ENCODE peak calls at places on chromosomes 6 and 20, in four cellular contexts. H is GM12878, R is upper lobe of right lung, F is lung. G is an unnamed sample. For H3K4me1, the result is how much of the 10 kb centered on the place peaks cover.

GRCh38 chr6:141470810-141471209 is 661.9 kb upstream of the GJE1 start:
- ATAC-seq in H (no peak), R (no peak), F (no peak), G (no peak)

GRCh38 chr20:20096421-20096820 is 44.1 kb downstream of the CFAP61 start:
- ATAC-seq in H (no peak), R (no peak), F (no peak), G (no peak)

GRCh38 chr6:44569131-44569530 is 181.6 kb downstream of the CDC5L start:
- ATAC-seq in H (no peak), R (no peak), F (no peak), G (no peak)

GRCh38 chr6:74967821-74968220 is 238.0 kb downstream of the COL12A1 start:
- ATAC-seq in H (no peak), R (peak), F (no peak), G (no peak)

GRCh38 chr20:25237610-25238318 is 10.1 kb upstream of the PYGB start:
- ATAC-seq in H (peak), R (peak), F (peak), G (peak)

GRCh38 chr20:62482970-62483369 is 7.2 kb upstream of the GATA5 start:
- ATAC-seq in H (no peak), R (no peak), F (no peak), G (no peak)

GRCh38 chr20:64009811-64010387 is 26.1 kb upstream of the C20orf204 start:
- ATAC-seq in H (no peak), R (no peak), F (no peak), G (no peak)

GRCh38 chr6:106637718-106638341 is 8.5 kb downstream of the QRSL1 start:
- ATAC-seq in H (peak), R (peak), F (no peak), G (no peak)

DNA sequence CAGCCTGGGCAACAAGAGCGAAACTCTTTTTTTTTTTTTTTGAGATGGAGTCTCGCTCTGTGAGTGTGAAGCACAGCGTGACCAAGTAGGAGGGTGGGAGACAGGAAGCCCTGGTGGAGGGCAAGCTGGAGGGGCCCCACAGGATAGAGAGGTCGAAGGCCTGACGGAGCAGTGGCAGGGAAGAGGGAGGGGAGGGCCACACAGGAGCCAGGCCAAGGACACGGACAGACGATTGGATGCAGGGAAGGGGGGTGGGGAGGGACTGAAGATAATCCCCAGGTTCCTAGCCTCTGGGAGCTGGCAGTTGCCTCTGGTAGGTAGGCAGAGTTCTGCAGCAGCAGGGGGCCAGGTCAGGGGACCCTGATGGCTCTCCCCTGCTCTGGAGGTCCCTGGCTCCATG is 10.8 kb upstream of the GUCA1A start:
- ATAC-seq in H (no peak), R (no peak), F (no peak), G (no peak)
- H3K4me1 ChIP-seq in H (under half), R (under half), F (under half), G (under half)

GRCh38 chr6:14786455-14786854 is 459.4 kb upstream of the JARID2 start:
- ATAC-seq in H (peak), R (no peak), F (no peak), G (no peak)
- H3K4me3 ChIP-seq in H (no peak), R (no peak), F (no peak), G (no peak)

GRCh38 chr6:9412951-9413559 is 977.7 kb upstream of the SLC35B3 start:
- ATAC-seq in H (peak), R (peak), F (no peak), G (no peak)
- TF ChIP-seq CTCF in H (peak), R (peak), F (no peak), G (no peak)

GRCh38 chr20:44988772-44989171 is 22.5 kb downstream of the STK4 start:
- ATAC-seq in H (no peak), R (no peak), F (no peak), G (no peak)
- H3K4me1 ChIP-seq in H (under half), R (under half), F (under half), G (under half)

DNA sequence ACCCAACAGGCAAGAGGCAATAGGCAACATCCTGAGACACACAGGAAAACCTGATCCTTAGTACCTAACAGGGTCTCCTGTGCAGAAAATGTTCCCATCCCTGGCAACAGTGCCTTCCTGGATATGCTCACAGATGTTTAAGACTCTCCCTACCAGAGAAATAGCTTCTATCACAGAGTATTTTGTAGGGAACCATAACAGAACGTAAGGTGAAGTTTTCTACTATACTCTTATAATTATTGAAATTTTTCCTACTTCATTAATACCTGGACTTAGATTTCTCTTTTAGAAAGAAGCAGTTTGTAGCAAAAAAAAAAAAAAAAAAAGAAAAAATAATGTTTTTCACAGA is 33.5 kb upstream of the LGSN start:
- ATAC-seq in H (no peak), R (no peak), F (no peak), G (no peak)
- H3K4me3 ChIP-seq in H (peak), R (no peak), F (no peak), G (no peak)

GRCh38 chr6:40192516-40192915 is 258.3 kb upstream of the MOCS1 start:
- ATAC-seq in H (no peak), R (no peak), F (no peak), G (no peak)
- TF ChIP-seq CTCF in H (no peak), R (no peak), F (no peak), G (no peak)

GRCh38 chr6:158572653-158573541 is 13.0 kb downstream of the TMEM181 start:
- ATAC-seq in H (no peak), R (no peak), F (no peak), G (no peak)

GRCh38 chr6:158569036-158569435 is 9.1 kb downstream of the TMEM181 start:
- ATAC-seq in H (no peak), R (no peak), F (no peak), G (no peak)

GRCh38 chr6:158571826-158572652 is 12.1 kb downstream of the TMEM181 start:
- ATAC-seq in H (peak), R (peak), F (peak), G (no peak)

GRCh38 chr6:158568549-158568948 is 8.7 kb downstream of the TMEM181 start:
- ATAC-seq in H (no peak), R (no peak), F (no peak), G (no peak)

GRCh38 chr6:158570681-158570962 is 10.7 kb downstream of the TMEM181 start:
- ATAC-seq in H (no peak), R (no peak), F (no peak), G (no peak)
- H3K4me1 ChIP-seq in H (under half), R (under half), F (under half), G (under half)